ENCODE peak calls at places on chromosomes 13 and 19, in nine cellular contexts. One of them, this sample, is unnamed.

GRCh38 chr19:16199275-16199932 is 1.7 kb downstream of the AP1M1 start:
- DNase-seq in Peyer's patch: no peak
- DNase-seq in brain microvascular endothelial cell: no peak
- DNase-seq in foreskin fibroblast: no peak
- DNase-seq in A549: no peak
- DNase-seq in heart left ventricle: no peak
- DNase-seq in astrocyte of the cerebellum: no peak
- DNase-seq in ovary: no peak
- DNase-seq in BJ: no peak
- DNase-seq in this sample: no peak

GRCh38 chr19:2962018-2962670 is 15.2 kb upstream of the TLE6 start:
- DNase-seq in Peyer's patch: no peak
- DNase-seq in brain microvascular endothelial cell: peak; percentile 74
- DNase-seq in foreskin fibroblast: peak; percentile 69
- DNase-seq in A549: peak; percentile 24
- DNase-seq in heart left ventricle: no peak
- DNase-seq in astrocyte of the cerebellum: peak; percentile 81
- DNase-seq in ovary: no peak
- DNase-seq in BJ: peak; percentile 37
- DNase-seq in this sample: no peak

GRCh38 chr13:84096221-84096620 is 213.9 kb upstream of the SLITRK1 start:
- DNase-seq in Peyer's patch: no peak
- DNase-seq in brain microvascular endothelial cell: peak; percentile 1
- DNase-seq in foreskin fibroblast: peak; percentile 1
- DNase-seq in A549: no peak
- DNase-seq in heart left ventricle: no peak
- DNase-seq in astrocyte of the cerebellum: no peak
- DNase-seq in ovary: no peak
- DNase-seq in BJ: no peak
- DNase-seq in this sample: no peak

GRCh38 chr19:48726573-48726972 is 7.0 kb upstream of the MAMSTR start:
- DNase-seq in Peyer's patch: no peak
- DNase-seq in brain microvascular endothelial cell: no peak
- DNase-seq in foreskin fibroblast: no peak
- DNase-seq in A549: no peak
- DNase-seq in heart left ventricle: no peak
- DNase-seq in astrocyte of the cerebellum: no peak
- DNase-seq in ovary: no peak
- DNase-seq in BJ: no peak
- DNase-seq in this sample: no peak

GRCh38 chr13:110340812-110341444 is 33.8 kb downstream of the COL4A2 start:
- DNase-seq in Peyer's patch: no peak
- DNase-seq in brain microvascular endothelial cell: peak; percentile 93
- DNase-seq in foreskin fibroblast: peak; percentile 73
- DNase-seq in A549: no peak
- DNase-seq in heart left ventricle: peak; percentile 86
- DNase-seq in astrocyte of the cerebellum: no peak
- DNase-seq in ovary: peak; percentile 85
- DNase-seq in BJ: no peak
- DNase-seq in this sample: peak; percentile 65

GRCh38 chr13:27961227-27962085 is 7.7 kb downstream of the CDX2 start:
- DNase-seq in Peyer's patch: no peak
- DNase-seq in brain microvascular endothelial cell: no peak
- DNase-seq in foreskin fibroblast: no peak
- DNase-seq in A549: no peak
- DNase-seq in heart left ventricle: no peak
- DNase-seq in astrocyte of the cerebellum: no peak
- DNase-seq in ovary: no peak
- DNase-seq in BJ: no peak
- DNase-seq in this sample: no peak

GRCh38 chr13:68927387-68928026 is 1180.1 kb upstream of the ATXN8OS start:
- DNase-seq in Peyer's patch: no peak
- DNase-seq in brain microvascular endothelial cell: no peak
- DNase-seq in foreskin fibroblast: no peak
- DNase-seq in A549: no peak
- DNase-seq in heart left ventricle: no peak
- DNase-seq in astrocyte of the cerebellum: peak; percentile 32
- DNase-seq in ovary: no peak
- DNase-seq in BJ: no peak
- DNase-seq in this sample: no peak

GRCh38 chr19:32464279-32464678 is 58.7 kb downstream of the DPY19L3 start:
- DNase-seq in Peyer's patch: no peak
- DNase-seq in brain microvascular endothelial cell: no peak
- DNase-seq in foreskin fibroblast: no peak
- DNase-seq in A549: no peak
- DNase-seq in heart left ventricle: no peak
- DNase-seq in astrocyte of the cerebellum: no peak
- DNase-seq in ovary: no peak
- DNase-seq in BJ: no peak
- DNase-seq in this sample: no peak

GRCh38 chr19:8571006-8571411 is 6.2 kb downstream of the MYO1F start:
- DNase-seq in Peyer's patch: no peak
- DNase-seq in brain microvascular endothelial cell: peak; percentile 56
- DNase-seq in foreskin fibroblast: peak; percentile 71
- DNase-seq in A549: peak; percentile 59
- DNase-seq in heart left ventricle: peak; percentile 79
- DNase-seq in astrocyte of the cerebellum: no peak
- DNase-seq in ovary: no peak
- DNase-seq in BJ: no peak
- DNase-seq in this sample: peak; percentile 47

GRCh38 chr19:9945319-9945966 is 9.1 kb upstream of the OLFM2 start:
- DNase-seq in Peyer's patch: peak; percentile 55
- DNase-seq in brain microvascular endothelial cell: peak; percentile 98
- DNase-seq in foreskin fibroblast: peak; percentile 99
- DNase-seq in A549: no peak
- DNase-seq in heart left ventricle: peak; percentile 91
- DNase-seq in astrocyte of the cerebellum: peak; percentile 100
- DNase-seq in ovary: peak; percentile 92
- DNase-seq in BJ: peak; percentile 100
- DNase-seq in this sample: peak; percentile 72

GRCh38 chr19:4814625-4815425 is 16.7 kb downstream of the TICAM1 start:
- DNase-seq in Peyer's patch: no peak
- DNase-seq in brain microvascular endothelial cell: no peak
- DNase-seq in foreskin fibroblast: peak; percentile 91
- DNase-seq in A549: no peak
- DNase-seq in heart left ventricle: no peak
- DNase-seq in astrocyte of the cerebellum: no peak
- DNase-seq in ovary: no peak
- DNase-seq in BJ: no peak
- DNase-seq in this sample: no peak

GRCh38 chr19:41861846-41862245 is 1.8 kb downstream of the RPS19 start:
- DNase-seq in Peyer's patch: no peak
- DNase-seq in brain microvascular endothelial cell: no peak
- DNase-seq in foreskin fibroblast: no peak
- DNase-seq in A549: no peak
- DNase-seq in heart left ventricle: no peak
- DNase-seq in astrocyte of the cerebellum: no peak
- DNase-seq in ovary: no peak
- DNase-seq in BJ: no peak
- DNase-seq in this sample: no peak

GRCh38 chr19:29446331-29446730 is 79.5 kb upstream of the VSTM2B start:
- DNase-seq in Peyer's patch: no peak
- DNase-seq in brain microvascular endothelial cell: no peak
- DNase-seq in foreskin fibroblast: no peak
- DNase-seq in A549: no peak
- DNase-seq in heart left ventricle: no peak
- DNase-seq in astrocyte of the cerebellum: no peak
- DNase-seq in ovary: no peak
- DNase-seq in BJ: no peak
- DNase-seq in this sample: no peak
- H3K4me3 ChIP-seq in Peyer's patch: no peak overlapping the region
- H3K4me3 ChIP-seq in brain microvascular endothelial cell: no peak overlapping the region
- H3K4me3 ChIP-seq in foreskin fibroblast: no peak overlapping the region
- H3K4me3 ChIP-seq in A549: no peak overlapping the region
- H3K4me3 ChIP-seq in heart left ventricle: no peak overlapping the region
- H3K4me3 ChIP-seq in astrocyte of the cerebellum: no peak overlapping the region
- H3K4me3 ChIP-seq in ovary: no peak overlapping the region
- H3K4me3 ChIP-seq in BJ: no peak overlapping the region
- H3K4me3 ChIP-seq in this sample: no peak overlapping the region

GRCh38 chr19:23436318-23436717 is 41.0 kb upstream of the ZNF91 start:
- DNase-seq in Peyer's patch: no peak
- DNase-seq in brain microvascular endothelial cell: no peak
- DNase-seq in foreskin fibroblast: no peak
- DNase-seq in A549: no peak
- DNase-seq in heart left ventricle: no peak
- DNase-seq in astrocyte of the cerebellum: no peak
- DNase-seq in ovary: no peak
- DNase-seq in BJ: no peak
- DNase-seq in this sample: no peak

GRCh38 chr19:23437901-23438300 is 42.6 kb upstream of the ZNF91 start:
- DNase-seq in Peyer's patch: no peak
- DNase-seq in brain microvascular endothelial cell: no peak
- DNase-seq in foreskin fibroblast: no peak
- DNase-seq in A549: no peak
- DNase-seq in heart left ventricle: no peak
- DNase-seq in astrocyte of the cerebellum: no peak
- DNase-seq in ovary: no peak
- DNase-seq in BJ: no peak
- DNase-seq in this sample: no peak

GRCh38 chr19:23439623-23440022 is 44.4 kb upstream of the ZNF91 start:
- DNase-seq in Peyer's patch: no peak
- DNase-seq in brain microvascular endothelial cell: no peak
- DNase-seq in foreskin fibroblast: no peak
- DNase-seq in A549: no peak
- DNase-seq in heart left ventricle: no peak
- DNase-seq in astrocyte of the cerebellum: no peak
- DNase-seq in ovary: no peak
- DNase-seq in BJ: no peak
- DNase-seq in this sample: no peak

GRCh38 chr19:23440207-23440606 is 44.9 kb upstream of the ZNF91 start:
- DNase-seq in Peyer's patch: no peak
- DNase-seq in brain microvascular endothelial cell: no peak
- DNase-seq in foreskin fibroblast: no peak
- DNase-seq in A549: peak; percentile 9
- DNase-seq in heart left ventricle: no peak
- DNase-seq in astrocyte of the cerebellum: no peak
- DNase-seq in ovary: no peak
- DNase-seq in BJ: no peak
- DNase-seq in this sample: no peak

GRCh38 chr19:23436944-23437343 is 41.7 kb upstream of the ZNF91 start:
- DNase-seq in Peyer's patch: no peak
- DNase-seq in brain microvascular endothelial cell: no peak
- DNase-seq in foreskin fibroblast: no peak
- DNase-seq in A549: peak; percentile 10
- DNase-seq in heart left ventricle: no peak
- DNase-seq in astrocyte of the cerebellum: no peak
- DNase-seq in ovary: no peak
- DNase-seq in BJ: no peak
- DNase-seq in this sample: no peak
- TF ChIP-seq CTCF in Peyer's patch: no peak
- TF ChIP-seq CTCF in brain microvascular endothelial cell: peak; percentile 48
- TF ChIP-seq CTCF in foreskin fibroblast: peak; percentile 20
- TF ChIP-seq CTCF in A549: no peak
- TF ChIP-seq CTCF in heart left ventricle: peak; percentile 8
- TF ChIP-seq CTCF in astrocyte of the cerebellum: peak; percentile 33
- TF ChIP-seq CTCF in ovary: no peak
- TF ChIP-seq CTCF in BJ: no peak
- TF ChIP-seq CTCF in this sample: no peak

GRCh38 chr19:343451-343931 is 1.1 kb downstream of the MIER2 start:
- DNase-seq in Peyer's patch: no peak
- DNase-seq in brain microvascular endothelial cell: no peak
- DNase-seq in foreskin fibroblast: peak; percentile 27
- DNase-seq in A549: no peak
- DNase-seq in heart left ventricle: peak; percentile 62
- DNase-seq in astrocyte of the cerebellum: no peak
- DNase-seq in ovary: no peak
- DNase-seq in BJ: no peak
- DNase-seq in this sample: peak; percentile 6

GRCh38 chr19:343941-344624 is 513 bp downstream of the MIER2 start:
- DNase-seq in Peyer's patch: no peak
- DNase-seq in brain microvascular endothelial cell: no peak
- DNase-seq in foreskin fibroblast: peak; percentile 45
- DNase-seq in A549: peak; percentile 47
- DNase-seq in heart left ventricle: peak; percentile 64
- DNase-seq in astrocyte of the cerebellum: no peak
- DNase-seq in ovary: no peak
- DNase-seq in BJ: no peak
- DNase-seq in this sample: peak; percentile 40

GRCh38 chr19:344625-345319 is at the start of gene MIER2:
- DNase-seq in Peyer's patch: peak; percentile 91
- DNase-seq in brain microvascular endothelial cell: peak; percentile 71
- DNase-seq in foreskin fibroblast: peak; percentile 91
- DNase-seq in A549: peak; percentile 80
- DNase-seq in heart left ventricle: peak; percentile 94
- DNase-seq in astrocyte of the cerebellum: peak; percentile 28
- DNase-seq in ovary: peak; percentile 92
- DNase-seq in BJ: no peak
- DNase-seq in this sample: peak; percentile 84

GRCh38 chr19:342801-343421 is 1.7 kb downstream of the MIER2 start:
- DNase-seq in Peyer's patch: no peak
- DNase-seq in brain microvascular endothelial cell: peak; percentile 94
- DNase-seq in foreskin fibroblast: peak; percentile 91
- DNase-seq in A549: no peak
- DNase-seq in heart left ventricle: peak; percentile 77
- DNase-seq in astrocyte of the cerebellum: peak; percentile 75
- DNase-seq in ovary: peak; percentile 44
- DNase-seq in BJ: peak; percentile 35
- DNase-seq in this sample: peak; percentile 66

GRCh38 chr19:345320-345879 is 804 bp upstream of the MIER2 start:
- DNase-seq in Peyer's patch: no peak
- DNase-seq in brain microvascular endothelial cell: no peak
- DNase-seq in foreskin fibroblast: peak; percentile 55
- DNase-seq in A549: no peak
- DNase-seq in heart left ventricle: peak; percentile 24
- DNase-seq in astrocyte of the cerebellum: no peak
- DNase-seq in ovary: no peak
- DNase-seq in BJ: no peak
- DNase-seq in this sample: peak; percentile 4
- H3K4me3 ChIP-seq in Peyer's patch: peak overlapping the region; percentile 73
- H3K4me3 ChIP-seq in brain microvascular endothelial cell: no peak overlapping the region
- H3K4me3 ChIP-seq in foreskin fibroblast: peak overlapping the region; percentile 35
- H3K4me3 ChIP-seq in A549: peak overlapping the region; percentile 94
- H3K4me3 ChIP-seq in heart left ventricle: peak overlapping the region; percentile 93
- H3K4me3 ChIP-seq in astrocyte of the cerebellum: peak overlapping the region; percentile 62
- H3K4me3 ChIP-seq in ovary: no peak overlapping the region
- H3K4me3 ChIP-seq in BJ: no peak overlapping the region
- H3K4me3 ChIP-seq in this sample: no peak overlapping the region

DNA sequence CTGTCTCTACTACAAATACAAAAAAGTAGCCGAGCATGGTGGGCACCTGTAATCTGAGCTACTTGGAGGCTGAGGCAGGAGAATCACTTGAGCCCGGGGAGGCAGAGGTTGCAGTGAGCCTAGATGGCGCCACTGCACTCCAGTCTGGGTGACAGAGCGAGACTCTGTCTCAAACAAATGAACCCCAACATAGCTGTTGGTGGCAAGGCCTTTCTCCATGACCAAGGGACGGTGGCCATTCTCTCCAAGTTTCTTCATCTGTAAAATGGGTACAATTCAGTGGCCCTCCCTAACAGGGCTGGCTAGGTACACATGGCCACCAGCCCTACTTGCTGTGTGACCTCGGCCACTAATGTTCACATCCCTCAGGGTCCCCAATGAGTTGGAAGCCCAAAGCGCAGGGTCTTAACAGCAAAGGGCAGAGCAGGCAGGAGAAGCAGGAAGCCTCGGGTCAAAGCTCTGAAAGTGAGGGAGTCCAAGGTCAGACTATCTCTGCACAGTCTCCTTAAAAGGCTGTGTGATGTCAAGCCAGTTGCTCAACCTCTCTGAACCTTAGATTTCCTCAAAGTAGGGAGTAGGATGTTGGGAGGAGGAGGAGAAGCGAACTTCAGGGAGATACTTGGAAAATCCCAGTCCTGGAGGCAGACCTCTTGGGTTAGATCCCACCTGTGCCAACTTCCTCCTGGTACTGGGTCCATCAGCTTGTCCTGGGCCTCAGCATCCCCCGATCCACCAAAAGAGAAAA is 2.7 kb downstream of the JUND start:
- DNase-seq in Peyer's patch: no peak
- DNase-seq in brain microvascular endothelial cell: peak; percentile 25
- DNase-seq in foreskin fibroblast: no peak
- DNase-seq in A549: no peak
- DNase-seq in heart left ventricle: no peak
- DNase-seq in astrocyte of the cerebellum: no peak
- DNase-seq in ovary: no peak
- DNase-seq in BJ: no peak
- DNase-seq in this sample: peak; percentile 68
- TF ChIP-seq CTCF in Peyer's patch: peak; percentile 31
- TF ChIP-seq CTCF in brain microvascular endothelial cell: peak; percentile 57
- TF ChIP-seq CTCF in foreskin fibroblast: peak; percentile 18
- TF ChIP-seq CTCF in A549: peak; percentile 23
- TF ChIP-seq CTCF in heart left ventricle: peak; percentile 21
- TF ChIP-seq CTCF in astrocyte of the cerebellum: peak; percentile 33
- TF ChIP-seq CTCF in ovary: peak; percentile 15
- TF ChIP-seq CTCF in BJ: peak; percentile 42
- TF ChIP-seq CTCF in this sample: no peak